ENCODE peak calls at places on chromosomes 13 and 19, in five cellular contexts. E, W, J, Y and O are unnamed samples. For H3K4me1, the result is how much of the 10 kb centered on the place peaks cover.

GRCh38 chr19:18292460-18292809 is 11.0 kb upstream of the JUND start:
- DNase-seq in E (peak), W (peak), J (no peak), Y (no peak), O (no peak)

GRCh38 chr19:325173-325936 is 19.2 kb downstream of the MIER2 start:
- DNase-seq in E (no peak), W (no peak), J (no peak), Y (no peak), O (no peak)

GRCh38 chr19:21166436-21166835 is 24.6 kb downstream of the ZNF431 start:
- DNase-seq in E (no peak), W (no peak), J (no peak), Y (no peak), O (no peak)

GRCh38 chr19:44624840-44625354 is 11.5 kb downstream of the IGSF23 start:
- DNase-seq in E (no peak), W (no peak), J (no peak), Y (no peak), O (no peak)

GRCh38 chr13:20728579-20729300 is 25.2 kb downstream of the IL17D start:
- DNase-seq in E (no peak), W (no peak), J (no peak), Y (no peak), O (no peak)

GRCh38 chr19:47228937-47229673 is 1.9 kb downstream of the BBC3 start:
- DNase-seq in E (no peak), W (no peak), J (peak), Y (peak), O (no peak)

GRCh38 chr19:8401981-8402411 is 11.1 kb upstream of the MARCHF2 start:
- DNase-seq in E (no peak), W (no peak), J (no peak), Y (no peak), O (no peak)

GRCh38 chr19:6230991-6231448 is 48.8 kb downstream of the MLLT1 start:
- DNase-seq in E (no peak), W (no peak), J (no peak), Y (no peak), O (no peak)

GRCh38 chr19:32104465-32105235 is 240.8 kb upstream of the ZNF507 start:
- DNase-seq in E (peak), W (no peak), J (peak), Y (no peak), O (no peak)

GRCh38 chr13:37492741-37493514 is 105.6 kb downstream of the POSTN start:
- DNase-seq in E (no peak), W (no peak), J (no peak), Y (no peak), O (no peak)

GRCh38 chr13:25372275-25373081 is 704 bp downstream of the ATP8A2 start:
- DNase-seq in E (peak), W (no peak), J (no peak), Y (no peak), O (no peak)

GRCh38 chr19:16085115-16085514 is 8.8 kb downstream of the TPM4 start:
- DNase-seq in E (no peak), W (no peak), J (no peak), Y (no peak), O (no peak)

GRCh38 chr19:5692785-5693194 is 2.7 kb downstream of the RPL36 start:
- DNase-seq in E (no peak), W (no peak), J (peak), Y (no peak), O (no peak)

GRCh38 chr19:17081672-17082630 is 6.4 kb downstream of the MYO9B start:
- DNase-seq in E (no peak), W (no peak), J (no peak), Y (no peak), O (no peak)

GRCh38 chr13:98839826-98840769 is 87.6 kb upstream of the SLC15A1 start:
- DNase-seq in E (peak), W (peak), J (peak), Y (peak), O (no peak)

GRCh38 chr13:21347753-21348318 is 111.3 kb downstream of the ZDHHC20 start:
- DNase-seq in E (no peak), W (no peak), J (peak), Y (no peak), O (no peak)

GRCh38 chr13:29577135-29578051 is 18.1 kb downstream of the SLC7A1 start:
- DNase-seq in E (no peak), W (no peak), J (no peak), Y (no peak), O (no peak)

GRCh38 chr13:29581666-29582065 is 13.8 kb downstream of the SLC7A1 start:
- DNase-seq in E (no peak), W (no peak), J (no peak), Y (no peak), O (no peak)

GRCh38 chr13:29578300-29579048 is 17.0 kb downstream of the SLC7A1 start:
- DNase-seq in E (no peak), W (no peak), J (peak), Y (no peak), O (no peak)

GRCh38 chr13:29576581-29576980 is 18.9 kb downstream of the SLC7A1 start:
- DNase-seq in E (no peak), W (no peak), J (no peak), Y (no peak), O (no peak)

GRCh38 chr13:29579094-29579493 is 16.4 kb downstream of the SLC7A1 start:
- DNase-seq in E (no peak), W (no peak), J (no peak), Y (no peak), O (no peak)
- TF ChIP-seq HDAC2 in E (no peak), W (no peak), J (no peak), Y (no peak), O (no peak)

DNA sequence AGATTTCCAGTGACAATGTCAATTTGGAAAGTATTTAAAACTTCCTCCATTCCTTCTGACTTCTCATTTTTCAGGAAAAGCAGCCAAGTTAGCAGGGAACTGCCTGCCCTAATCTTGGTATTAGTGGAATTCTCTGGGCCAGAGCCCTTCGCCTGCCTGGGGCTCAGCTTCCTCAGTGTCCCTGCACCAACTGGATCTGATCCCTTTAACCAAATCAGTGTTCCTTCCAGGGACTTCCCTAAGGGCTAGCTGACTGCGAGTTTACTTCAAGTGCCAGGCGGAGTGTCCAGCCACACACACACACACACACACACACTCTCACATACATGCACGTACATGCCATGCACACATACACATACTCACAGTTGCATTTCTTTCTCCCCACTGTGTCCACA is 20.0 kb downstream of the RAB20 start:
- DNase-seq in E (no peak), W (no peak), J (no peak), Y (no peak), O (no peak)
- H3K4me1 ChIP-seq in E (under half), W (under half), J (under half), Y (under half), O (under half)

GRCh38 chr13:35808846-35809245 is 322.3 kb downstream of the DCLK1 start:
- DNase-seq in E (no peak), W (no peak), J (no peak), Y (no peak), O (no peak)
- TF ChIP-seq HDAC2 in E (no peak), W (no peak), J (no peak), Y (no peak), O (no peak)

DNA sequence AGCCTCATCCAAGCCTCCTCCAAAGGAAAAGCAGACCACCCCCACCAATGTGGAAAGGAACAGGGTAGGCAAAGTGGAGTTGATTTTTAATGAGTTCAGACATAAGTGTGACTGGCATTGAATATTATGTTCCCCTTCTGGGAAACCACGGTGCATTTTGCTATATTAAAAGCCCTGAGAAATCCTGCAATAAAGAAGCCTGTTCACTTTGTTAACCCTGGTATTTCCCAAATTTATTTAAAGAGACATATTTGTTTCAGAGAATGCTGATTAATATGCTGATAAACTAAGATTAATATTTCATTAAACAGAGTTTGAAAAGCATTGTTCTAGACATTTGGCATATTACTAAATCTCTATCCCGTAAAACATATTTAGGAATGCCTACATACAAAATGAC is 151.4 kb downstream of the FGF14 start:
- DNase-seq in E (no peak), W (no peak), J (no peak), Y (no peak), O (no peak)
- H3K4me1 ChIP-seq in E (under half), W (under half), J (under half), Y (under half), O (under half)

DNA sequence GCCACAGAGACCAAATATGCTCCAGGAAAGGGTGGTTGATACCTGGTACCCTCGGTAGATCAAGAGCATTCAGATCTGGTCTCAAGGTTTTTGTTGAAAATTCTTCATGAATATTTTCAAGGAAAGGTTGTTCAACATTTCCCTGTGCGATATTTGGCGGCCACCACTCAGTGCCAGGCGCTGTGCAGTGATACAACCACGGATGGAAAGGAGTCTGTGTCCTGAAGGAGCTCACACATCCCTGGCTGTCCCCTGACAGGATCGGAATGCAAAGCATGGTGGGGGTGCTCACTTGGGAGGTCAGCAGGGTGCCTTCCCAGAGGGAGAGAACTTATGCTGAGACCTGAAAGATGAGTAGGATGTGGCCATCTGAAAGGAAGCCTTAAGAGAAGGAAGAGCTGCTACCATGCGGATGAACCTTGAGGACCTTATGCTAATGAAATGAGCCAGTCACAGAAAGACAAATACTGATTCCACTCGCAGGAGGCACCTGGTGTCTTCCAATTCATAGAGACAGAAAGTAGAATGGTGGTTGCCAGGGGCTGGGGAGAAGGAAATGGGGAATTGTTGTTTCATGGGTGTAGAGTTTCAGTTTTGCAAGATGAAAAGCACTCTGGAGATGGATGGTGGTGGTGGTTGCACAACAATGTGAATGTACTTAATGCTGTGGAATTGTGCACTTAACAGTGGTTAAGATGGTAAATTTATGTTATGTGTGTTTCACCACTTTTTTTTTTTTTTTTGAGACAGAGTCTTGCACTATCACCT is 41.6 kb downstream of the HSPH1 start:
- DNase-seq in E (peak), W (no peak), J (no peak), Y (no peak), O (no peak)
- TF ChIP-seq HDAC2 in E (no peak), W (no peak), J (no peak), Y (no peak), O (no peak)

DNA sequence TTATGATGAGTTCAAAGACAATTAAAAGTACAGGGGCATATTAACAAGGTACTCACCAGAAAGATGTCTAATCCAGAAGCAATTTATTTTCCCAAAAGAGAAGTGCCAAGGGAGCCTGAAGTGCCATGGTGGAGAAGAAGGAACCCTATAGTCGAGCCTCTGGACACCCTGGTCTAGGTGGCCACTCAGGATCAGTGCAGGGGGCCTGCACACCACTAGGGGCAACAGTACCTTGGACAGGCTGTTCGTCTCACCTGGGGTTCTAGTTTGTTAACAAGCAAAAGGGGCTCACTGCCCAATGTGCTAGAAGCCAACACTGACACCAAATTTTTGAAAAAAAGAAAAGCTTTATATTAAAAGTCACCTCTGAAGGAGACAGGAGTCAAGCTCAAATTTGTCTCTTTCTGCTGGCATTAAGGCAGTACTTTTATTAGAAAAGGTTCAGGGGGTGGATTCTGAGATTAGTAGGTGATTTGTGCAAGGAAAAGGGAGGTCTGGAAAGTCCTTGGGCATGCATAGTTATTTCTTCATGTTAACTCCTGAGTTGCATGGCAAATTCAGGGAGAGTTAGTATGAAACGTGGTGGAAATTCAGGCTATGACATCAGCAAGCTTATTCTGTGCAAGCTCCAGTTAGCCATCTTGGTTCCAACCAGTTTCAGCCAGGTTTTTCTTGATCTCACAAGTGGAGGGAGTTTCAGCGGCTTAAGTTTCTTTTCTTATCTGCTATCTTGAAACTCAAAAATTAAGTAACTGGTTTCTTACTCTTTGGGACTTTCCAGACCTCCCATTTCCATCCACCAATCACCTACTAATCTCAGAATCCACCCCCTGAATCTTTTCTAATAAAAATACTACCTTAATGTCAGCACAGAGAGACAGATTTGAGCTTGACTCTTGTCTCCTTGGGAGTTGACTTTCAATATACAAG is 884 bp upstream of the CBY2 start:
- DNase-seq in E (no peak), W (no peak), J (no peak), Y (no peak), O (peak)
- H3K4me1 ChIP-seq in E (under half), W (under half), J (under half), Y (under half), O (under half)

GRCh38 chr19:9849786-9850185 is 14.7 kb downstream of the PIN1 start:
- DNase-seq in E (no peak), W (no peak), J (no peak), Y (no peak), O (no peak)

GRCh38 chr19:9848761-9849160 is 13.6 kb downstream of the PIN1 start:
- DNase-seq in E (no peak), W (no peak), J (no peak), Y (no peak), O (no peak)

GRCh38 chr19:9847087-9847671 is 12.1 kb downstream of the PIN1 start:
- DNase-seq in E (peak), W (peak), J (peak), Y (peak), O (no peak)

GRCh38 chr19:9850235-9850959 is 15.3 kb downstream of the PIN1 start:
- DNase-seq in E (no peak), W (no peak), J (no peak), Y (no peak), O (no peak)

GRCh38 chr19:9848060-9848459 is 12.9 kb downstream of the PIN1 start:
- DNase-seq in E (peak), W (no peak), J (peak), Y (no peak), O (no peak)
- TF ChIP-seq HDAC2 in E (no peak), W (no peak), J (no peak), Y (no peak), O (no peak)

DNA sequence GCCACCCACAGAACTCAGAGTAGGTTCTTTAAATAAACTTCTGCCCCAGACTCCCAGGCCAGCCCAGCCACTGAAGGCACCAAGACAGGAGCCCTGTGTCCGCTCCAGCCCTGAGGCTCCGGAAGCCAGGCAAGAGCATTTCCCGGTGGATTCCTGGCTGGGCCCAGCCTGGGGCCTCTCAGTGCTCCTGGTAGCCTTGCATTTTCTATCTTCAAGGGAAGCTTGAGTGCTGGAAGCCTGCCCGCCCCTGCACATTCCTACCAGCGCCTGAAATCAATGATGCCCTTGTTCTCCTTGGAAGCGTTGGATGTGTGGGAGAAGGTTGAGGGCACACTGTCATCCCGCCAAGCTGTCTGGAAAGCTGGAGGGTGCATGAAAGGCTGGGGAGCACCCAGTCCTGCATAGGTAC is 70.3 kb downstream of the ALOX5AP start:
- DNase-seq in E (no peak), W (no peak), J (no peak), Y (peak), O (no peak)
- H3K4me1 ChIP-seq in E (under half), W (under half), J (under half), Y (half or more), O (under half)

GRCh38 chr13:28493740-28494536 is 990 bp downstream of the FLT1 start:
- DNase-seq in E (peak), W (no peak), J (no peak), Y (no peak), O (no peak)
- TF ChIP-seq HDAC2 in E (no peak), W (no peak), J (no peak), Y (no peak), O (no peak)